ENCODE peak calls at places on chromosome 1, in ten cellular contexts. J is natural killer cell; R is ecto neural progenitor cell; Q is NCI-H1436; O is CD4-positive, CD25-positive, alpha-beta regulatory T cell; K is MCF 10A; C is caudate nucleus; H is RCC 7860; D is NCI-H1092 treated with DMSO at 0.1 percent for 48 hours; B is pancreas. N is an unnamed sample.

GRCh38 chr1:111570781-111571181 is 48.8 kb upstream of the RAP1A start:
- DNase-seq in H (no peak), Q (no peak), J (peak), R (no peak), C (no peak), B (no peak), D (no peak), K (peak), O (peak), N (peak)

GRCh38 chr1:199512037-199512710 is 515.3 kb upstream of the NR5A2 start:
- DNase-seq in O (no peak), D (no peak), Q (no peak), C (no peak), R (peak), K (no peak), H (peak), B (no peak), J (no peak), N (no peak)

GRCh38 chr1:205438213-205439158 is 16.6 kb upstream of the LEMD1 start:
- DNase-seq in D (peak), O (no peak), J (no peak), Q (peak), H (peak), C (no peak), K (peak), R (peak), B (peak), N (peak)

GRCh38 chr1:162023547-162024501 is at the start of gene OLFML2B:
- DNase-seq in Q (peak), B (peak), K (peak), C (peak), H (peak), J (peak), O (peak), D (peak), R (peak), N (peak)

GRCh38 chr1:46659307-46659870 is 8.8 kb downstream of the ATPAF1 start:
- DNase-seq in C (no peak), O (no peak), R (no peak), B (no peak), J (no peak), H (no peak), D (no peak), Q (no peak), K (no peak), N (no peak)

GRCh38 chr1:165352109-165352441 is 4.4 kb downstream of the LMX1A start:
- DNase-seq in C (no peak), Q (no peak), R (no peak), J (no peak), H (no peak), K (no peak), O (no peak), B (no peak), D (no peak), N (no peak)

GRCh38 chr1:2087766-2088165 is 37.6 kb downstream of the PRKCZ start:
- DNase-seq in K (no peak), Q (no peak), D (no peak), R (no peak), O (no peak), C (peak), J (no peak), H (no peak), B (no peak), N (no peak)

GRCh38 chr1:155124503-155125463 is 2.9 kb upstream of the EFNA1 start:
- DNase-seq in Q (no peak), K (peak), H (peak), O (no peak), C (peak), B (no peak), D (no peak), J (no peak), R (peak), N (no peak)

GRCh38 chr1:244414543-244414942 is 37.2 kb downstream of the ADSS2 start:
- DNase-seq in O (no peak), C (no peak), J (no peak), B (no peak), Q (no peak), H (no peak), R (no peak), K (peak), D (no peak), N (no peak)

GRCh38 chr1:63593887-63594617 is 841 bp downstream of the PGM1 start:
- DNase-seq in O (peak), K (peak), R (peak), D (peak), J (peak), Q (peak), H (peak), C (peak), B (peak), N (peak)

GRCh38 chr1:70509996-70510876 is 99.2 kb downstream of the CTH start:
- DNase-seq in B (no peak), Q (peak), R (no peak), H (peak), D (peak), C (no peak), O (peak), K (peak), J (no peak), N (peak)

GRCh38 chr1:207890136-207890738 is 20.7 kb downstream of the CD34 start:
- DNase-seq in B (peak), R (no peak), D (no peak), C (no peak), Q (no peak), O (no peak), K (peak), J (no peak), H (peak), N (no peak)

GRCh38 chr1:54378884-54379445 is 27.2 kb downstream of the SSBP3 start:
- DNase-seq in D (no peak), K (no peak), O (no peak), C (no peak), B (no peak), H (no peak), Q (no peak), J (no peak), R (no peak), N (no peak)

GRCh38 chr1:231420299-231420958 is 1.7 kb downstream of the EGLN1 start:
- DNase-seq in Q (no peak), B (no peak), H (no peak), K (peak), D (peak), R (no peak), J (no peak), O (no peak), C (no peak), N (peak)

GRCh38 chr1:84387480-84388163 is 10.7 kb upstream of the DNASE2B start:
- DNase-seq in D (peak), B (no peak), C (no peak), O (no peak), J (no peak), Q (no peak), R (no peak), K (no peak), H (no peak), N (peak)

N was measured in cerebellar cortex.